ENCODE peak calls at places on chromosomes 13 and 19, in four cellular contexts. One of them, this sample, is unnamed. For H3K9me1, the result is how much of the 10 kb centered on the place peaks cover.

GRCh38 chr19:34549833-34550232 is 68.3 kb downstream of the WTIP start:
- DNase-seq in IMR-90: no peak
- DNase-seq in endothelial cell of umbilical vein: no peak
- DNase-seq in K562: no peak
- DNase-seq in this sample: no peak

GRCh38 chr13:73598021-73598712 is 536.0 kb downstream of the KLF12 start:
- DNase-seq in endothelial cell of umbilical vein: no peak
- DNase-seq in K562: no peak
- DNase-seq in IMR-90: peak
- DNase-seq in this sample: peak

GRCh38 chr19:33864311-33864850 is 67.7 kb downstream of the KCTD15 start:
- DNase-seq in endothelial cell of umbilical vein: no peak
- DNase-seq in K562: no peak
- DNase-seq in IMR-90: no peak
- DNase-seq in this sample: peak

GRCh38 chr13:75895168-75895567 is 259.0 kb downstream of the LMO7 start:
- DNase-seq in IMR-90: no peak
- DNase-seq in K562: no peak
- DNase-seq in endothelial cell of umbilical vein: no peak
- DNase-seq in this sample: no peak

GRCh38 chr19:54448037-54448773 is 794 bp upstream of the LENG8 start:
- DNase-seq in K562: peak
- DNase-seq in endothelial cell of umbilical vein: peak
- DNase-seq in IMR-90: peak
- DNase-seq in this sample: no peak

GRCh38 chr19:5617080-5617479 is 5.5 kb downstream of the SAFB2 start:
- DNase-seq in IMR-90: no peak
- DNase-seq in endothelial cell of umbilical vein: no peak
- DNase-seq in K562: no peak
- DNase-seq in this sample: no peak

GRCh38 chr13:99237981-99238662 is 20.1 kb downstream of the GPR18 start:
- DNase-seq in K562: no peak
- DNase-seq in endothelial cell of umbilical vein: no peak
- DNase-seq in IMR-90: no peak
- DNase-seq in this sample: no peak

GRCh38 chr13:35014606-35015005 is 72.5 kb downstream of the NBEA start:
- DNase-seq in endothelial cell of umbilical vein: no peak
- DNase-seq in IMR-90: no peak
- DNase-seq in K562: no peak
- DNase-seq in this sample: no peak

GRCh38 chr19:14107581-14108461 is 9.7 kb downstream of the PRKACA start:
- DNase-seq in IMR-90: no peak
- DNase-seq in endothelial cell of umbilical vein: peak
- DNase-seq in K562: no peak
- DNase-seq in this sample: no peak

GRCh38 chr19:18156841-18157464 is 4.0 kb downstream of the PIK3R2 start:
- DNase-seq in endothelial cell of umbilical vein: peak
- DNase-seq in IMR-90: peak
- DNase-seq in K562: peak
- DNase-seq in this sample: no peak

GRCh38 chr13:45702869-45703391 is 810 bp downstream of the CBY2 start:
- DNase-seq in K562: no peak
- DNase-seq in endothelial cell of umbilical vein: no peak
- DNase-seq in IMR-90: no peak
- DNase-seq in this sample: no peak

GRCh38 chr19:46828484-46828883 is 22.2 kb downstream of the AP2S1 start:
- DNase-seq in IMR-90: peak
- DNase-seq in K562: no peak
- DNase-seq in endothelial cell of umbilical vein: peak
- DNase-seq in this sample: no peak

GRCh38 chr13:63864171-63864902 is 2448.7 kb upstream of the PCDH20 start:
- DNase-seq in K562: no peak
- DNase-seq in IMR-90: peak
- DNase-seq in endothelial cell of umbilical vein: no peak
- DNase-seq in this sample: no peak

GRCh38 chr13:30870049-30870884 is 35.8 kb upstream of the MEDAG start:
- DNase-seq in endothelial cell of umbilical vein: peak
- DNase-seq in K562: peak
- DNase-seq in IMR-90: peak
- DNase-seq in this sample: peak

GRCh38 chr19:55044771-55045716 is 7.0 kb upstream of the GP6 start:
- DNase-seq in K562: no peak
- DNase-seq in IMR-90: no peak
- DNase-seq in endothelial cell of umbilical vein: no peak
- DNase-seq in this sample: no peak

GRCh38 chr19:54114340-54114826 is 1.1 kb downstream of the TFPT start:
- DNase-seq in K562: peak
- DNase-seq in endothelial cell of umbilical vein: peak
- DNase-seq in IMR-90: peak
- DNase-seq in this sample: no peak

GRCh38 chr13:39565036-39565949 is 37.7 kb downstream of the LHFPL6 start:
- DNase-seq in endothelial cell of umbilical vein: peak
- DNase-seq in IMR-90: peak
- DNase-seq in K562: no peak
- DNase-seq in this sample: peak

DNA sequence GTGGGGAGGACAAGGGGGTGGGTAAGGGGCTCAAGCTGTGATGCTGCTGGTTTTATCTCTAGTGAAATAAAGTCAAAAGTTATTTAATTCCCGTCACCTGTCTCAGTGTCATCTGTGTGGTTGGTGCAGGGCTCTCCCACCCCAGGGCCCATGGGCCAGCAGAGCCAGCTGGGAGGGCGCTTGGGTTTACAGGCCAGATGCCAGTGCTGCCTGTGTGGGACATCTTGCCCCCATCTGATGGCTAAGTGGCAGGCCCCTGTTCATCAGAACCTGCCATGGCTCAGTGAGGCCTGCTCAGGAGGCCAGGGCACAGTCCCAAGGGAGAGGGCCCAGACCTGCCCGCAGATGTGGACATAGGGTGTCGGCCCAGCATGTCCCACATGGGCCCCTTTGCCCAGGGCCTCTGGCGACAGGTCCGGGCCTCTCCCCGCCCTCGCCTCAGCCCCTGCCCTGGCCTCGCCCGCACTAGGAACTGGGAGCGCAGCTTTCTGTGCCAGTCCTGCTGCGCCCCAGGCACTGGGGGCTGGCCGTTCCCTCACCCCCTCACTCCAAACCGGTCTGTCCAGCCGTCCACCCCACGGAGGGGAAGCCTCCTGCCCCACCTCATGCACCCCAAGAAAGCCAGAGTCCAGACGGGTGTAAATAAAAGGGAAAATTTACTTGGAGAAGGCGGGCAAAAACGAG is 5.3 kb downstream of the ZNF296 start:
- DNase-seq in IMR-90: no peak
- DNase-seq in K562: no peak
- DNase-seq in endothelial cell of umbilical vein: no peak
- DNase-seq in this sample: no peak
- H3K9me1 ChIP-seq in IMR-90: under half
- H3K9me1 ChIP-seq in K562: under half
- H3K9me1 ChIP-seq in endothelial cell of umbilical vein: under half
- H3K9me1 ChIP-seq in this sample: under half

DNA sequence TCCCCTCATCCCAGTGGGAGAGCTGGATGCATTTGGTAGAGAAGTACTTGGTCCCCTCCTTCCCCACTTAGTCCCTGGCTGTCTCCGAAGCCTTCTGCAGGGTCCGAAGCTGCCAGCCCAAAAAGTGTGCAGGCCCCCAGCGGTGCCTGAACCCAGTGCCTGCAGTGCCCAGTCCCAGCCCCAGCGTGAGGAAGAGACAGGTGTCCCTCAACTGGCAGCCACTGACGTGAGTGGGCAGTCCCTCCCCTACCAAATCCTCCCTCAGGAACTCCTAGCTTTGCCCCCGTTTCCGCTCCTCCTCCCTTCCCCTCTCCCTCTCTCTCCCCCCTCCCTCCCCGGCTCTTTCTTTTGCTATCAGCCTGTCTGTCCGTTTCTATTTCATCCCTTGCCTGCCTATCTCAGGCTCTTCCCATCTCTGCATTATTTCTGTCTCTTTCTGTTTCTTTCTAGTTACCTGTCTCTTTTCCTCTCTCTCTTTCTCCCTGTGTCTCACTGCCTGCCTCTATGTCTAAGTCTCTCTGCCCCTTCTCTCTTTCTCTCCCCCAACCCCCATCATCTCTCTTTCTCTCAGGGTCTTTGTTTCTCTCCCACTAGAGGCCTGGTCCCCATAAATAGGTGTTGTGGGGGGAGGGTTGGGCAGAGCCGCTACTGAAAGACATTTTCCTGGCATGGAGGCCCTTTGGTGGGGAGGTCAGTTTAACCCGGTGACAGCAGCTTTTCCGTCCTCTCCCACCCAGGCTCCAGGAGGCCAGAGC is 1.7 kb upstream of the LTBP4 start:
- DNase-seq in endothelial cell of umbilical vein: no peak
- DNase-seq in IMR-90: no peak
- DNase-seq in K562: peak
- DNase-seq in this sample: no peak
- H3K9ac ChIP-seq in endothelial cell of umbilical vein: no peak
- H3K9ac ChIP-seq in IMR-90: no peak
- H3K9ac ChIP-seq in K562: peak
- H3K9ac ChIP-seq in this sample: no peak

GRCh38 chr19:11480927-11481776 is at the start of gene ELAVL3:
- DNase-seq in IMR-90: no peak
- DNase-seq in endothelial cell of umbilical vein: no peak
- DNase-seq in K562: no peak
- DNase-seq in this sample: no peak
- H3K9me1 ChIP-seq in IMR-90: under half
- H3K9me1 ChIP-seq in endothelial cell of umbilical vein: under half
- H3K9me1 ChIP-seq in K562: under half
- H3K9me1 ChIP-seq in this sample: under half

DNA sequence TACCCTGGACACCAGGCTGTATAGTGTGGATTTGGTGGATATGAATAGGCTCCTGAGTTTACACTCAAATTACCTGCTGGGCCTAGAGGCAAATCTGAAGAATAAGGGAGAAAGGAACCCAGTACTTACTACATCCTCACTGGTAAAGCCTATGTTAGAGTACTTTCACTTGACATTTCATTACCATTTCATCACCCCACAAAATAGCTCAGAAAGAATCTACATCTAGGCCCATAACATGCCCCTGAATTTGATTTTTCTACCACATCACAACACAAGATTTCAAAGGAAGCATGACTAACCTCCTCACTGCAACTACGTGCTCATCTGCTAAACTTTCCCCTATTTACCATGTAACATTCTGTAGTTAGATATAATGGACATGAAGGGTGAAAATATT is 43.3 kb downstream of the VWA8 start:
- DNase-seq in IMR-90: peak
- DNase-seq in K562: no peak
- DNase-seq in endothelial cell of umbilical vein: peak
- DNase-seq in this sample: no peak
- H3K9ac ChIP-seq in IMR-90: no peak
- H3K9ac ChIP-seq in K562: no peak
- H3K9ac ChIP-seq in endothelial cell of umbilical vein: no peak
- H3K9ac ChIP-seq in this sample: no peak